ENCODE peak calls at places on chromosomes 7 and 10, in six cellular contexts. F, B, P, Y, L and J are unnamed samples.

GRCh38 chr7:147406521-147407115 is 1183.9 kb upstream of the C7orf33 start:
- DNase-seq in F (no peak), B (no peak), P (peak), Y (no peak), L (no peak), J (peak)

GRCh38 chr7:41143074-41143473 is 559.8 kb downstream of the INHBA start:
- DNase-seq in F (no peak), B (no peak), P (no peak), Y (no peak), L (no peak), J (no peak)

GRCh38 chr10:103854265-103854686 is 1.1 kb downstream of the SH3PXD2A start:
- DNase-seq in F (no peak), B (peak), P (no peak), Y (peak), L (peak), J (no peak)

GRCh38 chr7:122219253-122219865 is 75.3 kb upstream of the AASS start:
- DNase-seq in F (no peak), B (peak), P (peak), Y (no peak), L (no peak), J (peak)

GRCh38 chr10:122237326-122237725 is 33.8 kb upstream of the BTBD16 start:
- DNase-seq in F (no peak), B (no peak), P (no peak), Y (no peak), L (no peak), J (no peak)

GRCh38 chr10:119355930-119356329 is 148.6 kb downstream of the GRK5 start:
- DNase-seq in F (no peak), B (no peak), P (no peak), Y (no peak), L (peak), J (no peak)

GRCh38 chr7:30212720-30213119 is 71.7 kb upstream of the ZNRF2 start:
- DNase-seq in F (no peak), B (no peak), P (no peak), Y (no peak), L (no peak), J (no peak)

GRCh38 chr7:86926732-86927131 is 132.7 kb downstream of the ELAPOR2 start:
- DNase-seq in F (peak), B (peak), P (peak), Y (no peak), L (peak), J (peak)

GRCh38 chr7:47609803-47610452 is 28.0 kb upstream of the TNS3 start:
- DNase-seq in F (no peak), B (no peak), P (peak), Y (no peak), L (no peak), J (peak)

GRCh38 chr10:118983263-118983662 is 46.3 kb upstream of the NANOS1 start:
- DNase-seq in F (no peak), B (no peak), P (no peak), Y (no peak), L (no peak), J (no peak)

GRCh38 chr10:133127291-133128125 is 32.5 kb upstream of the KNDC1 start:
- DNase-seq in F (no peak), B (no peak), P (no peak), Y (peak), L (no peak), J (no peak)

GRCh38 chr7:99040104-99040958 is 103.6 kb downstream of the SMURF1 start:
- DNase-seq in F (peak), B (peak), P (peak), Y (peak), L (peak), J (peak)

GRCh38 chr7:105830405-105831218 is 45.8 kb downstream of the ATXN7L1 start:
- DNase-seq in F (peak), B (no peak), P (peak), Y (no peak), L (peak), J (peak)

GRCh38 chr10:46524471-46525176 is 31.8 kb downstream of the GPRIN2 start:
- DNase-seq in F (peak), B (no peak), P (peak), Y (no peak), L (peak), J (peak)

GRCh38 chr7:55365680-55366460 is 733 bp downstream of the LANCL2 start:
- DNase-seq in F (peak), B (peak), P (peak), Y (peak), L (peak), J (peak)

GRCh38 chr10:70174058-70174741 is 3.9 kb upstream of the SAR1A start:
- DNase-seq in F (no peak), B (no peak), P (no peak), Y (no peak), L (no peak), J (no peak)

GRCh38 chr10:10787586-10787985 is 230.1 kb upstream of the CELF2 start:
- DNase-seq in F (no peak), B (no peak), P (no peak), Y (no peak), L (no peak), J (no peak)

GRCh38 chr10:117164878-117165556 is 26.9 kb upstream of the VAX1 start:
- DNase-seq in F (no peak), B (no peak), P (no peak), Y (peak), L (no peak), J (no peak)

GRCh38 chr7:10913457-10913856 is 60.2 kb upstream of the PHF14 start:
- DNase-seq in F (no peak), B (no peak), P (no peak), Y (no peak), L (no peak), J (no peak)

GRCh38 chr7:85749715-85750453 is 563.0 kb upstream of the SEMA3D start:
- DNase-seq in F (no peak), B (no peak), P (no peak), Y (peak), L (peak), J (no peak)

GRCh38 chr10:13331641-13332040 is 16.5 kb downstream of the SEPHS1 start:
- DNase-seq in F (no peak), B (no peak), P (no peak), Y (no peak), L (no peak), J (no peak)

GRCh38 chr10:78894089-78894840 is 174.5 kb upstream of the ZMIZ1 start:
- DNase-seq in F (no peak), B (no peak), P (no peak), Y (no peak), L (no peak), J (no peak)

GRCh38 chr10:132305654-132306340 is 2.0 kb downstream of the STK32C start:
- DNase-seq in F (no peak), B (no peak), P (no peak), Y (no peak), L (peak), J (no peak)

GRCh38 chr7:91894781-91895480 is 14.4 kb upstream of the MTERF1 start:
- DNase-seq in F (no peak), B (no peak), P (peak), Y (no peak), L (no peak), J (peak)

GRCh38 chr7:75596727-75597614 is 104.9 kb downstream of the SPDYE5 start:
- DNase-seq in F (peak), B (no peak), P (peak), Y (no peak), L (no peak), J (peak)

GRCh38 chr10:99730026-99730425 is 1.9 kb downstream of the COX15 start:
- DNase-seq in F (no peak), B (no peak), P (peak), Y (no peak), L (no peak), J (peak)

GRCh38 chr10:103451871-103452713 is at the start of gene CALHM2:
- DNase-seq in F (peak), B (peak), P (peak), Y (peak), L (peak), J (peak)

DNA sequence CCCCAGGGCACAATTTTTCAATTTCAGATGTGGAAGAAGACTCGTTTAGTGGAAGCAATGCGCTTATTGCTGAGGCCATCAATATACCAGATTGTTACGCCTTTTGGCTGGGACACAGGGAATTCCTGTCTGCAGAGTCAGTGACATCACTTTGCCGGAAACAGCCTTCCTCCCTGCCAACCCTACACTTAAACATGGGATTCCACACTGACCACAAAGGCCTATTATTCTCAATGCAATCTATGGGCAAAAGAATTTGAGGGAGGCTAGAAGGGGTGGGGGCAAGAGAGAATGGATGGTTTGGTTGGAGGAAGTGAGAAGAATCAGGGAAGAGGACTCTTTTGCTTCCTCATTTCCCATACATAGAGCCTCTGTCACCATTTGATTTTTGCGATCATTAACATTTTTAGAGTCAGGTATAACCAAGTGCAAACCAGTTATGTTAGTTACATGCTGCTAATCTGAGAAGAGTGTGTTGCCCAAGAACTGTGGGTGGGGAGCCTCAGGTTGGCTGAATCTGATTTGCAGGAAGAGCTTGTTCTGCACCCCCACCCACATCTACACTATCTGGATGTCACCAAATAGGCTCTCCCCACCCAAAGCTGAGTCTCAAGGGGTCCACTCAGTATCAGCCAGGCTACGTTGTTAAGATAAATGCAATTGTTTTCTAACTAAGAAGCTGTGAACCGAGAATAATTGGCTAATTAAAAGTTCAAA is 58.2 kb downstream of the ENTPD1 start:
- DNase-seq in F (no peak), B (no peak), P (peak), Y (no peak), L (peak), J (peak)
- H3K23ac ChIP-seq in F (no peak), B (no peak), P (peak), Y (no peak), L (no peak), J (no peak)

GRCh38 chr7:7134036-7134435 is 48.3 kb upstream of the C1GALT1 start:
- DNase-seq in F (no peak), B (no peak), P (no peak), Y (no peak), L (no peak), J (no peak)
- H3K23ac ChIP-seq in F (no peak), B (no peak), P (no peak), Y (no peak), L (no peak), J (no peak)

DNA sequence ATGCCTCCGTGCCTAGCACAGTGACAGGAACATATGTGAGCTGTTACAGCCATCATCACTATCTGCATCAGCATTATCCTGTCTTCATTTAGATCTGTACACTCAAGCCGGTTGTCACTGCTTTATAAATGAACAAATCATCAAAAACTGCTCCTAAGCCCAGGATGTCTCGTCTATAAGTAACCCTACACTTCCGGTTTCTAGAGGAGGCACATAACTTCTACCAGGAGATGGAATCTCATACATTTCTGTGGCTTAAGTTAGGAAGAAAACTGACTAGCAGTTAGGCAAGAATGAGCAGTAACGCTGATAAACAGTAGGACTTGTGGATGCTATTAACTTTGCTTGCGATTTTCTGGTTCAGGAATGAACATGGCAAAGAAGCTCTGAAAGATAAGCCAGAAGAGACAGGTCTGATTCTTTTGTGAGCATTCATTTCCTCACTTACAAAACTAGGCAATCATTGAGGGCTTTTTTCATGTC is 1199.2 kb downstream of the SORCS3 start:
- DNase-seq in F (no peak), B (no peak), P (no peak), Y (no peak), L (no peak), J (no peak)
- H3K23ac ChIP-seq in F (no peak), B (no peak), P (no peak), Y (no peak), L (no peak), J (no peak)

DNA sequence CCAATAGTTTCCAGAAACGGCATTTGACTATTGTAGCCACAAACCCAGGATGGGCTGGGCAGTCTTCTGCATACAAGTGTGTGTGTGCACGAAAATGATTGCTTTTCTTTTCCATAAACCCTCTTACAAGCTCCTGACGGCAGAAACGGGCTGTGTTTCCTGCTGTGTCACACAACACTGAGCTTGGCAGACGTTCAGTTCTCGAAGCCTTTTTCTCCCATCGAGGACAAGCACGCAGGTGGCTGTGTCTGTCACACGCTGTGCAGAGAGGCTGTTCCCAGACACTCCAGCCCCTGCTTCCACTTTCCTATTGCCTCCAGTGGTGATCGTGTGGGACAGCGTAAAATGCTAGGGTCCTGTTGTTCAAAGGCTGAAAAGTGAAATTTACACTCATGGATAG is 32.1 kb downstream of the RBAK start:
- DNase-seq in F (no peak), B (no peak), P (peak), Y (no peak), L (no peak), J (no peak)
- H3K23ac ChIP-seq in F (no peak), B (no peak), P (no peak), Y (no peak), L (no peak), J (no peak)

DNA sequence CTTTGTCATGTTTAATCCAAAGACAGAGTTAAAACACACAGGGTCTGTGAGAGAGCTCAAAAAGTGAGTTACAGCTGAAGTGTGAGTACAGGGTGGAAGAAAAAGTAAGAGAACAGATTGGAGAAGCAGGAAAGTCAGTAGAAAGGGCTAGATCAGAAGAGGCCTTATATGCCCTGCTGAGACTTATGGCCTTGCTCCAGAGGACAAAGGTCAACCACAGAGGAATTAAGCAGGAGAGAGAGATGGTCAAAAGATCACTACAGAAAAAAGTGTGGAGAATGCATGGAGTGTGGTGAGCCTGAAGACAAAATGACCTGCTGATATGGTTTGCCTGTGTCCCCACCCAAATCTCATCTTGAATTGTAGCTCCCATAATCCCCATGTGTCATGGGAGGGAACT is 213.8 kb downstream of the NEBL start:
- DNase-seq in F (no peak), B (no peak), P (no peak), Y (no peak), L (no peak), J (no peak)
- H3K23ac ChIP-seq in F (no peak), B (no peak), P (no peak), Y (no peak), L (no peak), J (no peak)

DNA sequence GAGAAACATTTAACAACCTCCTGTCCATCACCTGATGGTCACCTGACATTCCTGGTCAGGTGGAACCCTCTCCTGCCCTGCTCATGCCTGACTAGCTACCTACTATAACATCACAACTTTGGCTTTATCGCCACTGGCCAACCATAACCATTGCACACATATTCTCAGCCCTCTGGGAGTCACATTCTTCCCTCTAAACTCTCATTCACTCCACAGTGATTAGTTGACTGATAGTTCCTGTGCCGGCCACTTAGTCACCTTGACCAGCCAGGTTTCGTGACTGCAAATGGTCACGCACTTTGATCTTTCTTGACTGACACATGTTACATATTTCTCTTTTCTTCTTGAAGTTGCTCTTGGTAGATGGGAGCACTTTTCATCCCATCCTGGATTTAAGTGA is 50.1 kb downstream of the GNAI1 start:
- DNase-seq in F (peak), B (no peak), P (no peak), Y (no peak), L (peak), J (no peak)
- H3K23ac ChIP-seq in F (no peak), B (no peak), P (no peak), Y (no peak), L (no peak), J (no peak)

GRCh38 chr10:95656291-95657164 is at the start of gene ALDH18A1:
- DNase-seq in F (peak), B (peak), P (peak), Y (peak), L (peak), J (peak)

GRCh38 chr10:95657250-95657649 is 739 bp upstream of the ALDH18A1 start:
- DNase-seq in F (no peak), B (no peak), P (no peak), Y (no peak), L (no peak), J (no peak)

GRCh38 chr10:95651346-95652115 is 5.0 kb downstream of the ALDH18A1 start:
- DNase-seq in F (peak), B (no peak), P (peak), Y (no peak), L (no peak), J (no peak)

GRCh38 chr10:95653895-95654294 is 2.6 kb downstream of the ALDH18A1 start:
- DNase-seq in F (no peak), B (no peak), P (no peak), Y (no peak), L (no peak), J (no peak)

DNA sequence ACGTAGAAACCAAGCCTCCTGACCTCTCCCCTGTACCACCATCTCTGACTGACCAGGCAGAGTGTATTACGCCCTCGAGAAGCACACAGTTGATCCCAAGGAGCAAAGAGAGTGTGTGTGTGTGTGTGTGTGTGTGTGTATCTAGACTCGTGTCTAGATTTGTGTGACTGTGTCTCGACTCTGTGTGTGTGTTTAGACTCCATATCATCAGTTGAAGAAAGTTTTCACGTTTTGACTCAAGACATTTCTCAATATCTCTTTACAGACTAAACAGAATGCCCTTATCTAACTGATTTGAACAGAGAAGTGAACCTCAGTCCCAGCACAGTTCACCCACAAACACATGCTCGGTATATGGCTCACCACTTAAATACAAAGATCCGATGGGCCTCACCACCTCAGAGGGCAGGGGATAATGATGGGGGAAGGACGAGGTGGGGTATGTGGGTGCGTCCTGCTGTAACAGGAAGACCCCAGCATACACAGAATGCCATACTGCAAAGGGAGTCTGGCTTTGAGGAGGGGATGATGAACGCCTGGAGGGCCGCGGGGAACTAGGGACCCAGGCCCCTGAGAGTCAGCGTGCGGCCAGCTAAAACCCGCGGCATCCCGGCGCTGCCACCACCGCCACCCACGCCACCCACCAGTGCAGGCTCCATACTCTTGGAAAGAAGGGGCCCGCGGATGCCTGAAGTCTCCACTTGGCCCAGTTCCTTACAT is 780 bp downstream of the ALDH18A1 start:
- DNase-seq in F (peak), B (peak), P (peak), Y (no peak), L (peak), J (peak)
- H3K23ac ChIP-seq in F (no peak), B (no peak), P (peak), Y (no peak), L (peak), J (no peak)

DNA sequence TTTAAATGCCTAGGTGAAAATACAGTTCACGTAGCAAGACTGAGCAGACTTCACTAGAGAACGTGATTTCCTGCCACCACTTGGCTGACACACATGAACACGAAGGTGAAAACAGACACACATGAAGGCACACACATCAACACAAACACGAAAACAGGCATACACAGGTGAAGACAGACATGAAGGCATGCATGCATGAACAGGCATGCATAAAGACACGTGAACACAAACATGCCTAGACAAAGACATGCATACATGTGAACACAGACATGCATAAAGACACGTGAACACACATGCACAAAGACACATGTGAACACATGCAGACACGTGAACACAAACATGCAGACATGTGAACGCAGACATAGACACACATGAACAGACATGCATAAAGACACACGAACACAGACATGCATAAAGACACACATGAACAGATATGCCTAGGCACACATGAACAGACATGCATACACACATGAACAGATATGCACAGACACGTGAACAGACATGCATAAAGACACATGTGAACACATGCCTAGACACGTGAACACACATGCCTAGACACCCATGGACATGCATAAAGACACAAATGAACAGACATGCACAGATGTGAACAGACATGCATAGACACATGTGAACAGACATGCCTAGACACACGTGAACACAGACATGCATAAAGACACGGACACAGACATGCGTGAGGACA is 243.1 kb downstream of the ZMYND11 start:
- DNase-seq in F (no peak), B (no peak), P (no peak), Y (no peak), L (no peak), J (no peak)
- H3K23ac ChIP-seq in F (no peak), B (no peak), P (no peak), Y (no peak), L (no peak), J (no peak)